ENCODE peak calls at places on chromosome 7, in nine cellular contexts. D is upper lobe of left lung; I is GM12865; E is pancreas; J is adipocyte; K is neural progenitor cell; G is uterus; U is CD8-positive, alpha-beta memory T cell; O is AG04450. T is an unnamed sample.

GRCh38 chr7:79455173-79455790 is 1.8 kb upstream of the MAGI2 start:
- DNase-seq in D (no peak), I (no peak), E (no peak), J (peak), K (no peak), G (no peak), U (no peak), O (no peak), T (no peak)

GRCh38 chr7:31326416-31326815 is 14.1 kb downstream of the NEUROD6 start:
- DNase-seq in D (no peak), I (no peak), E (no peak), J (no peak), K (no peak), G (no peak), U (no peak), O (no peak), T (no peak)

GRCh38 chr7:7157887-7158271 is 24.5 kb upstream of the C1GALT1 start:
- DNase-seq in D (no peak), I (no peak), E (no peak), J (peak), K (no peak), G (no peak), U (no peak), O (no peak), T (no peak)

GRCh38 chr7:157490465-157490912 is 153.7 kb downstream of the DNAJB6 start:
- DNase-seq in D (no peak), I (peak), E (no peak), J (no peak), K (no peak), G (peak), U (peak), O (no peak), T (no peak)

GRCh38 chr7:104230606-104231005 is 22.8 kb upstream of the ORC5 start:
- DNase-seq in D (no peak), I (no peak), E (no peak), J (no peak), K (no peak), G (no peak), U (no peak), O (peak), T (no peak)

GRCh38 chr7:103687981-103688380 is 242.0 kb upstream of the SLC26A5 start:
- DNase-seq in D (no peak), I (no peak), E (no peak), J (no peak), K (no peak), G (no peak), U (no peak), O (no peak), T (no peak)

GRCh38 chr7:75642810-75643486 is 95.8 kb downstream of the HIP1 start:
- DNase-seq in D (no peak), I (peak), E (peak), J (peak), K (peak), G (no peak), U (peak), O (peak), T (no peak)

GRCh38 chr7:79620291-79620690 is 166.8 kb upstream of the MAGI2 start:
- DNase-seq in D (no peak), I (no peak), E (no peak), J (no peak), K (no peak), G (no peak), U (no peak), O (no peak), T (no peak)

GRCh38 chr7:44158060-44158872 is 17.1 kb upstream of the MYL7 start:
- DNase-seq in D (no peak), I (no peak), E (no peak), J (no peak), K (no peak), G (no peak), U (no peak), O (no peak), T (no peak)

GRCh38 chr7:47435889-47436312 is 146.0 kb downstream of the TNS3 start:
- DNase-seq in D (no peak), I (peak), E (no peak), J (peak), K (peak), G (peak), U (no peak), O (peak), T (peak)

GRCh38 chr7:158029431-158029938 is 558.1 kb downstream of the PTPRN2 start:
- DNase-seq in D (no peak), I (no peak), E (no peak), J (no peak), K (no peak), G (no peak), U (no peak), O (no peak), T (no peak)

GRCh38 chr7:133613250-133613649 is 360.4 kb downstream of the EXOC4 start:
- DNase-seq in D (no peak), I (no peak), E (no peak), J (no peak), K (no peak), G (no peak), U (no peak), O (no peak), T (no peak)

GRCh38 chr7:2151801-2152612 is 80.7 kb downstream of the MAD1L1 start:
- DNase-seq in D (no peak), I (no peak), E (peak), J (no peak), K (no peak), G (no peak), U (no peak), O (no peak), T (no peak)

GRCh38 chr7:44305564-44306507 is 19.6 kb downstream of the CAMK2B start:
- DNase-seq in D (no peak), I (no peak), E (no peak), J (no peak), K (no peak), G (no peak), U (no peak), O (no peak), T (no peak)

GRCh38 chr7:92644406-92645113 is 54.4 kb upstream of the FAM133B start:
- DNase-seq in D (no peak), I (no peak), E (no peak), J (no peak), K (no peak), G (no peak), U (no peak), O (no peak), T (peak)

GRCh38 chr7:112938895-112939588 is 147.6 kb downstream of the GPR85 start:
- DNase-seq in D (no peak), I (no peak), E (no peak), J (peak), K (peak), G (peak), U (peak), O (no peak), T (no peak)

GRCh38 chr7:104272767-104273384 is 55.5 kb upstream of the LHFPL3 start:
- DNase-seq in D (no peak), I (peak), E (no peak), J (peak), K (no peak), G (no peak), U (no peak), O (peak), T (peak)

GRCh38 chr7:123534383-123535260 is at the start of gene IQUB:
- DNase-seq in D (peak), I (peak), E (peak), J (peak), K (peak), G (peak), U (peak), O (peak), T (peak)

GRCh38 chr7:123533553-123533917 is 860 bp downstream of the IQUB start:
- DNase-seq in D (no peak), I (no peak), E (no peak), J (no peak), K (no peak), G (no peak), U (no peak), O (no peak), T (no peak)

GRCh38 chr7:123537026-123537642 is 2.7 kb upstream of the IQUB start:
- DNase-seq in D (no peak), I (peak), E (no peak), J (peak), K (no peak), G (no peak), U (peak), O (no peak), T (no peak)

GRCh38 chr7:123533929-123534382 is 439 bp downstream of the IQUB start:
- DNase-seq in D (no peak), I (no peak), E (no peak), J (no peak), K (no peak), G (no peak), U (no peak), O (no peak), T (no peak)

GRCh38 chr7:123535517-123535916 is 1.1 kb upstream of the IQUB start:
- DNase-seq in D (no peak), I (no peak), E (no peak), J (no peak), K (no peak), G (no peak), U (no peak), O (no peak), T (no peak)
- H3K4me3 ChIP-seq in D (peak), I (peak), E (no peak), J (peak), K (peak), G (peak), U (peak), O (peak), T (peak)

GRCh38 chr7:99489235-99489634 is 10.8 kb downstream of the ZNF394 start:
- DNase-seq in D (no peak), I (no peak), E (no peak), J (no peak), K (no peak), G (no peak), U (no peak), O (no peak), T (no peak)

GRCh38 chr7:99497771-99498545 is 2.1 kb downstream of the ZNF394 start:
- DNase-seq in D (no peak), I (no peak), E (no peak), J (no peak), K (no peak), G (no peak), U (no peak), O (no peak), T (no peak)

GRCh38 chr7:99490878-99491277 is 9.2 kb downstream of the ZNF394 start:
- DNase-seq in D (no peak), I (no peak), E (no peak), J (no peak), K (no peak), G (no peak), U (no peak), O (no peak), T (no peak)

GRCh38 chr7:99498546-99498944 is 1.5 kb downstream of the ZNF394 start:
- DNase-seq in D (no peak), I (no peak), E (no peak), J (no peak), K (no peak), G (no peak), U (no peak), O (no peak), T (no peak)

DNA sequence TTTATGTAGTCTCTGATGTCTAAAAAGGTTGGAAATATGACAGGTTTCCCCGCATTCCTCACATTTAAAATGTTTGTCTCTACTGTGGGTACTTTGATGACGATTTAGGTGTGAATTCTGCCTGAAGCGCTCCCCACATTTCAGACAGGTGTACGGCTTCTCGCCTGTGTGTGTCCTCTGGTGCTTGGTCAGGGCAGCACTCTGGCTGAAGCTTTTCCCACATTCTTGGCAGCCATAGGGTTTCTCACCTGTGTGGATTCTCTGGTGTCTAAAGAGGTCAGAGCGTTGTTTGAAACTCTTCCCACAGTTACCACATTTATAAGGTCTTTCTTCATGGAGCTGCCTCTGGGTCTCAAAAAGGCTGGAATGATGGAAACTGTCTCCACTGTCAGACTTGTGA is 6.3 kb downstream of the ZNF394 start:
- DNase-seq in D (no peak), I (no peak), E (no peak), J (no peak), K (no peak), G (no peak), U (no peak), O (no peak), T (no peak)
- H3K4me3 ChIP-seq in D (no peak), I (no peak), E (no peak), J (peak), K (no peak), G (no peak), U (no peak), O (no peak), T (no peak)

GRCh38 chr7:29884399-29885272 is 78.3 kb downstream of the WIPF3 start:
- DNase-seq in D (peak), I (no peak), E (no peak), J (no peak), K (no peak), G (peak), U (peak), O (no peak), T (no peak)
- H3K4me3 ChIP-seq in D (peak), I (no peak), E (no peak), J (no peak), K (peak), G (peak), U (no peak), O (no peak), T (no peak)

GRCh38 chr7:16071246-16071857 is 350.0 kb downstream of the CRPPA start:
- DNase-seq in D (no peak), I (peak), E (no peak), J (peak), K (peak), G (no peak), U (peak), O (peak), T (no peak)

GRCh38 chr7:16067695-16068094 is 353.6 kb downstream of the CRPPA start:
- DNase-seq in D (no peak), I (no peak), E (no peak), J (no peak), K (no peak), G (no peak), U (no peak), O (no peak), T (no peak)

GRCh38 chr7:16066805-16067459 is 354.4 kb downstream of the CRPPA start:
- DNase-seq in D (no peak), I (no peak), E (no peak), J (peak), K (no peak), G (no peak), U (no peak), O (no peak), T (no peak)

DNA sequence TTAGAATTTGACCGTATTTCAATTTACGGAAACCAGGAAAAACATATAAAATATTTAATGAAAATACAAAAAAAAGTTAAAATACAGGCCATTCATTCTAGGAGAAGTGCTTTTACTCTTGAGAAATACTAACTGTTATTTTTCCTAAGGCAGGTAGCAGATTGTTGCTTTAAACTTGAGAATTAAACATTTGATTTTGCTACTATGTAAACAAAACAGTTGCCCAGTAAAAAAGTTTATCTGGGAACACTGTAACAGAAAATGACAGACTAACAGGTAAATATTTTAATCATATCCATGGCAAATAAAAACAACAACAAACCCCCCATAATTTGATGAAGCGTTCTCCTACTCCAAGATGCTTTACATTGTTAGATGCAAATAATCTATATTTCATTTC is 350.5 kb downstream of the CRPPA start:
- DNase-seq in D (no peak), I (no peak), E (no peak), J (no peak), K (no peak), G (no peak), U (no peak), O (no peak), T (no peak)
- H3K4me3 ChIP-seq in D (no peak), I (no peak), E (no peak), J (no peak), K (no peak), G (no peak), U (no peak), O (no peak), T (no peak)

GRCh38 chr7:130959743-130960207 is 225.8 kb upstream of the KLF14 start:
- DNase-seq in D (no peak), I (peak), E (no peak), J (peak), K (no peak), G (no peak), U (no peak), O (no peak), T (no peak)

GRCh38 chr7:130962109-130962508 is 228.1 kb upstream of the KLF14 start:
- DNase-seq in D (no peak), I (no peak), E (no peak), J (no peak), K (no peak), G (no peak), U (no peak), O (no peak), T (no peak)

GRCh38 chr7:130960208-130960988 is 226.4 kb upstream of the KLF14 start:
- DNase-seq in D (no peak), I (peak), E (no peak), J (peak), K (no peak), G (no peak), U (peak), O (peak), T (peak)

GRCh38 chr7:130963349-130963748 is 229.3 kb upstream of the KLF14 start:
- DNase-seq in D (peak), I (no peak), E (no peak), J (no peak), K (no peak), G (no peak), U (no peak), O (no peak), T (no peak)

DNA sequence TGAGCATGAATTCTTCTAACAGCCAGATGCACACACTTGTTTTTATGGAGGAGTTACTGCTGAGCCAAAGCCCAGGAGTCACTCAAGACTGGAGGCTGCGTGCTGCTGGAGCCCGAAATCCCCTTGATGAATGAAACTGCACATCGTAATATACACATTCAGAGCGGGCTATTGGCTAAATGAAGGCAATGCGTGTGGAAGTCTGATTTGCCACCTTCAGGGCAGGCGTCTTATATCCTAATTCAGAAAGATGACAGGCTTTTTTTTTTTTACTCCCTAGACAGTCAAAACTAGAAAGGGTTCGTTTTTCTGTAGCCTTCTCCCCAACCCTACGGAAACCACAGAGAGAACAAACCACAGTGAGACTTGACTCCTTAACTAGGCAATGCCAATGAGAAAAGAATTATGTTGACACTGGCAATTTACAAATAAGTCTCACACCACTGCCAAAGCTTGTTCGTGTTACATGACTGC is 227.2 kb upstream of the KLF14 start:
- DNase-seq in D (no peak), I (peak), E (no peak), J (peak), K (no peak), G (no peak), U (peak), O (no peak), T (no peak)
- H3K4me3 ChIP-seq in D (no peak), I (peak), E (no peak), J (peak), K (no peak), G (no peak), U (peak), O (peak), T (peak)

GRCh38 chr7:116955340-116955739 is 2.0 kb downstream of the ST7 start:
- DNase-seq in D (no peak), I (peak), E (no peak), J (no peak), K (no peak), G (no peak), U (no peak), O (no peak), T (no peak)
- H3K4me3 ChIP-seq in D (no peak), I (peak), E (no peak), J (peak), K (no peak), G (peak), U (peak), O (peak), T (peak)

GRCh38 chr7:45919947-45920542 is 1.0 kb downstream of the IGFBP3 start:
- DNase-seq in D (no peak), I (no peak), E (no peak), J (peak), K (peak), G (no peak), U (no peak), O (no peak), T (no peak)
- H3K4me3 ChIP-seq in D (peak), I (no peak), E (peak), J (peak), K (peak), G (peak), U (no peak), O (peak), T (peak)

GRCh38 chr7:106425017-106425719 is 140.4 kb upstream of the NAMPT start:
- DNase-seq in D (no peak), I (peak), E (peak), J (peak), K (no peak), G (peak), U (no peak), O (peak), T (peak)
- H3K4me3 ChIP-seq in D (no peak), I (peak), E (no peak), J (peak), K (no peak), G (no peak), U (no peak), O (peak), T (no peak)

GRCh38 chr7:129845178-129845971 is 107.4 kb downstream of the UBE2H start:
- DNase-seq in D (no peak), I (no peak), E (no peak), J (peak), K (no peak), G (no peak), U (no peak), O (no peak), T (no peak)

GRCh38 chr7:129843982-129844840 is 108.5 kb downstream of the UBE2H start:
- DNase-seq in D (no peak), I (peak), E (no peak), J (no peak), K (no peak), G (no peak), U (no peak), O (no peak), T (no peak)

GRCh38 chr7:129848436-129848835 is 104.3 kb downstream of the UBE2H start:
- DNase-seq in D (no peak), I (no peak), E (no peak), J (no peak), K (no peak), G (no peak), U (no peak), O (no peak), T (no peak)

GRCh38 chr7:129843365-129843898 is 109.3 kb downstream of the UBE2H start:
- DNase-seq in D (no peak), I (no peak), E (no peak), J (no peak), K (peak), G (no peak), U (no peak), O (no peak), T (no peak)

DNA sequence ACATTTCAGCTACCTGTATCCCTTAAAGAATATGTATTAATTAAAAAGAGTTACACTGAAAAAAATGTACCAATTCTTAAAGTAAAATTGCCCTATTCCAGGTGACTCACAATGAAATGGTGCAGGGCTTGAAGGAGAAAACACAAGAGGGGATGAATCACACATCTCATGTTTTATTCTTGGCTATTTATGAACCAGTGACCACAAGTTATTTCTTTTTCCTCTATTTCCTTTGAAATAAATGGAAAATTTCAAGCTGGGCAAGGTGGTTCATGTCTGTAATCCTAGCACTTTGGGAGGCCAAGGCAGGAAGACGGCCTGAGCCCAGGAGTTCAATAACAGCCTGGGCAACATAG is 106.8 kb downstream of the UBE2H start:
- DNase-seq in D (no peak), I (no peak), E (no peak), J (peak), K (no peak), G (no peak), U (no peak), O (peak), T (no peak)
- H3K4me3 ChIP-seq in D (no peak), I (no peak), E (no peak), J (peak), K (no peak), G (no peak), U (no peak), O (no peak), T (no peak)

GRCh38 chr7:142856565-142857245 is 1.8 kb downstream of the EPHB6 start:
- DNase-seq in D (no peak), I (no peak), E (no peak), J (no peak), K (no peak), G (no peak), U (no peak), O (no peak), T (no peak)
- H3K4me3 ChIP-seq in D (no peak), I (no peak), E (no peak), J (no peak), K (no peak), G (no peak), U (no peak), O (no peak), T (no peak)